ENCODE peak calls at places on chromosomes 3 and 15, in four cellular contexts. H, A, D and Q are unnamed samples.
A peak's percentile ranks its signal among the peaks of the same experiment; 100 is the strongest.

GRCh38 chr3:63328386-63328785 is 50.3 kb downstream of the SYNPR start:
- DNase-seq in H (peak; percentile 17), A (no peak), D (no peak), Q (no peak)

GRCh38 chr3:10505050-10505790 is at the start of gene ATP2B2:
- DNase-seq in H (peak; percentile 70), A (peak; percentile 35), D (no peak), Q (peak; percentile 15)

GRCh38 chr3:170421147-170421641 is 2.5 kb downstream of the CLDN11 start:
- DNase-seq in H (peak; percentile 42), A (no peak), D (peak; percentile 29), Q (no peak)

GRCh38 chr15:90563460-90563859 is 33.7 kb downstream of the CRTC3 start:
- DNase-seq in H (no peak), A (no peak), D (no peak), Q (no peak)

GRCh38 chr3:122907471-122907870 is 112.6 kb downstream of the SLC49A4 start:
- DNase-seq in H (no peak), A (no peak), D (no peak), Q (no peak)

GRCh38 chr3:13009946-13010315 is 63.3 kb downstream of the IQSEC1 start:
- DNase-seq in H (no peak), A (peak; percentile 34), D (no peak), Q (no peak)

GRCh38 chr3:182979103-182979697 is 1.1 kb downstream of the DCUN1D1 start:
- DNase-seq in H (peak; percentile 71), A (no peak), D (no peak), Q (no peak)

GRCh38 chr3:82942041-82942440 is 1180.6 kb upstream of the GBE1 start:
- DNase-seq in H (no peak), A (no peak), D (no peak), Q (no peak)

GRCh38 chr3:60708191-60708975 is 542.9 kb downstream of the FHIT start:
- DNase-seq in H (peak; percentile 93), A (no peak), D (no peak), Q (no peak)

GRCh38 chr3:29949131-29949530 is 657.3 kb upstream of the TGFBR2 start:
- DNase-seq in H (no peak), A (no peak), D (no peak), Q (no peak)